ENCODE peak calls at places on chromosomes 5 and 9, in eight cellular contexts. V, K, U, E, Q, L, W and H are unnamed samples.

GRCh38 chr9:101601904-101602765 is 7.4 kb upstream of the PPP3R2 start:
- DNase-seq in E (peak; percentile 21), Q (no peak), U (no peak), L (peak; percentile 61), V (no peak), K (peak; percentile 6), W (peak; percentile 9), H (peak; percentile 12)

GRCh38 chr9:129648092-129648763 is 6.3 kb upstream of the ASB6 start:
- DNase-seq in U (no peak), Q (no peak), K (no peak), V (no peak), E (no peak), W (no peak), L (no peak), H (no peak)

GRCh38 chr5:113615708-113616107 is 102.2 kb downstream of the YTHDC2 start:
- DNase-seq in U (no peak), V (no peak), K (no peak), E (no peak), W (no peak), Q (no peak), L (no peak), H (no peak)

GRCh38 chr9:117377046-117377445 is 37.8 kb downstream of the ASTN2 start:
- DNase-seq in K (no peak), U (no peak), L (peak; percentile 6), Q (no peak), V (no peak), W (no peak), E (no peak), H (no peak)

GRCh38 chr5:154086641-154087040 is 47.9 kb downstream of the MFAP3 start:
- DNase-seq in W (no peak), Q (no peak), K (no peak), V (no peak), E (no peak), L (no peak), U (no peak), H (no peak)

GRCh38 chr9:8259028-8259427 is 459.4 kb upstream of the DMAC1 start:
- DNase-seq in K (no peak), V (no peak), E (no peak), L (no peak), W (no peak), U (no peak), Q (no peak), H (no peak)

GRCh38 chr5:9440517-9440916 is 105.4 kb downstream of the SEMA5A start:
- DNase-seq in L (no peak), E (no peak), W (peak; percentile 37), K (no peak), Q (no peak), V (no peak), U (no peak), H (no peak)

GRCh38 chr5:7970816-7971215 is 101.9 kb downstream of the MTRR start:
- DNase-seq in V (no peak), L (no peak), E (no peak), W (no peak), Q (no peak), K (no peak), U (no peak), H (peak; percentile 19)

GRCh38 chr9:113903514-113904077 is 27.5 kb downstream of the ZNF618 start:
- DNase-seq in U (no peak), V (no peak), L (no peak), Q (no peak), W (no peak), E (no peak), K (no peak), H (no peak)

GRCh38 chr5:133423618-133424282 is 188.6 kb downstream of the FSTL4 start:
- DNase-seq in W (no peak), E (peak; percentile 47), L (peak; percentile 87), U (peak; percentile 60), V (peak; percentile 58), K (no peak), Q (peak; percentile 43), H (peak; percentile 62)

GRCh38 chr9:98701576-98701975 is 7.2 kb downstream of the GABBR2 start:
- DNase-seq in W (no peak), E (no peak), L (no peak), K (no peak), Q (no peak), U (no peak), V (no peak), H (no peak)